ENCODE peak calls at places on chromosomes 12 and 14, in eight cellular contexts. One of them, this sample, is unnamed.

GRCh38 chr12:130162267-130162666 is at the start of gene FZD10:
- DNase-seq in Kasumi-1: no peak
- DNase-seq in kidney epithelial cell: no peak
- DNase-seq in LoVo: no peak
- DNase-seq in left colon: peak
- DNase-seq in iris pigment epithelial cell: no peak
- DNase-seq in breast epithelium: no peak
- DNase-seq in NCI-H524: peak
- DNase-seq in this sample: no peak

GRCh38 chr14:100147181-100147631 is 12.2 kb downstream of the DEGS2 start:
- DNase-seq in Kasumi-1: peak
- DNase-seq in left colon: peak
- DNase-seq in iris pigment epithelial cell: no peak
- DNase-seq in breast epithelium: no peak
- DNase-seq in NCI-H524: peak
- DNase-seq in LoVo: no peak
- DNase-seq in kidney epithelial cell: no peak
- DNase-seq in this sample: no peak

GRCh38 chr12:45192041-45192695 is 23.7 kb upstream of the ANO6 start:
- DNase-seq in Kasumi-1: peak
- DNase-seq in left colon: no peak
- DNase-seq in kidney epithelial cell: peak
- DNase-seq in iris pigment epithelial cell: peak
- DNase-seq in breast epithelium: no peak
- DNase-seq in LoVo: peak
- DNase-seq in NCI-H524: no peak
- DNase-seq in this sample: peak

GRCh38 chr12:47995976-47996375 is 8.3 kb downstream of the COL2A1 start:
- DNase-seq in LoVo: no peak
- DNase-seq in Kasumi-1: no peak
- DNase-seq in iris pigment epithelial cell: peak
- DNase-seq in kidney epithelial cell: no peak
- DNase-seq in breast epithelium: no peak
- DNase-seq in left colon: no peak
- DNase-seq in NCI-H524: no peak
- DNase-seq in this sample: no peak

GRCh38 chr14:39426605-39427004 is 5.6 kb downstream of the FBXO33 start:
- DNase-seq in iris pigment epithelial cell: peak
- DNase-seq in left colon: no peak
- DNase-seq in Kasumi-1: peak
- DNase-seq in NCI-H524: peak
- DNase-seq in LoVo: no peak
- DNase-seq in kidney epithelial cell: peak
- DNase-seq in breast epithelium: no peak
- DNase-seq in this sample: peak

GRCh38 chr14:65168840-65169239 is 66.5 kb upstream of the MAX start:
- DNase-seq in iris pigment epithelial cell: peak
- DNase-seq in LoVo: no peak
- DNase-seq in left colon: no peak
- DNase-seq in kidney epithelial cell: no peak
- DNase-seq in Kasumi-1: no peak
- DNase-seq in breast epithelium: no peak
- DNase-seq in NCI-H524: peak
- DNase-seq in this sample: peak

GRCh38 chr12:5433840-5434646 is 2.1 kb downstream of the NTF3 start:
- DNase-seq in iris pigment epithelial cell: no peak
- DNase-seq in kidney epithelial cell: no peak
- DNase-seq in breast epithelium: no peak
- DNase-seq in left colon: no peak
- DNase-seq in NCI-H524: no peak
- DNase-seq in Kasumi-1: no peak
- DNase-seq in LoVo: no peak
- DNase-seq in this sample: no peak

GRCh38 chr12:116700066-116700465 is 37.8 kb downstream of the SPRING1 start:
- DNase-seq in left colon: no peak
- DNase-seq in LoVo: no peak
- DNase-seq in NCI-H524: no peak
- DNase-seq in iris pigment epithelial cell: no peak
- DNase-seq in kidney epithelial cell: no peak
- DNase-seq in Kasumi-1: no peak
- DNase-seq in breast epithelium: no peak
- DNase-seq in this sample: no peak

GRCh38 chr12:52650520-52651081 is 1.4 kb downstream of the KRT2 start:
- DNase-seq in iris pigment epithelial cell: no peak
- DNase-seq in kidney epithelial cell: peak
- DNase-seq in LoVo: peak
- DNase-seq in left colon: peak
- DNase-seq in NCI-H524: peak
- DNase-seq in breast epithelium: no peak
- DNase-seq in Kasumi-1: no peak
- DNase-seq in this sample: no peak

GRCh38 chr12:75876843-75877587 is 154.6 kb downstream of the PHLDA1 start:
- DNase-seq in breast epithelium: no peak
- DNase-seq in NCI-H524: no peak
- DNase-seq in Kasumi-1: no peak
- DNase-seq in iris pigment epithelial cell: no peak
- DNase-seq in left colon: no peak
- DNase-seq in kidney epithelial cell: no peak
- DNase-seq in LoVo: peak
- DNase-seq in this sample: no peak

GRCh38 chr12:104877107-104877705 is 80.9 kb downstream of the SLC41A2 start:
- DNase-seq in LoVo: peak
- DNase-seq in iris pigment epithelial cell: peak
- DNase-seq in left colon: peak
- DNase-seq in Kasumi-1: peak
- DNase-seq in kidney epithelial cell: no peak
- DNase-seq in breast epithelium: no peak
- DNase-seq in NCI-H524: peak
- DNase-seq in this sample: peak

GRCh38 chr14:44030963-44031362 is 476.1 kb downstream of the FSCB start:
- DNase-seq in left colon: no peak
- DNase-seq in kidney epithelial cell: no peak
- DNase-seq in NCI-H524: no peak
- DNase-seq in LoVo: no peak
- DNase-seq in iris pigment epithelial cell: no peak
- DNase-seq in Kasumi-1: peak
- DNase-seq in breast epithelium: no peak
- DNase-seq in this sample: no peak

GRCh38 chr12:126944684-126945083 is 1322.3 kb upstream of the TMEM132C start:
- DNase-seq in left colon: no peak
- DNase-seq in iris pigment epithelial cell: no peak
- DNase-seq in LoVo: no peak
- DNase-seq in Kasumi-1: no peak
- DNase-seq in kidney epithelial cell: no peak
- DNase-seq in NCI-H524: no peak
- DNase-seq in breast epithelium: no peak
- DNase-seq in this sample: no peak

GRCh38 chr12:107402041-107403022 is 283.3 kb upstream of the PWP1 start:
- DNase-seq in breast epithelium: no peak
- DNase-seq in Kasumi-1: peak
- DNase-seq in iris pigment epithelial cell: peak
- DNase-seq in kidney epithelial cell: no peak
- DNase-seq in left colon: peak
- DNase-seq in LoVo: peak
- DNase-seq in NCI-H524: peak
- DNase-seq in this sample: no peak

GRCh38 chr14:96221841-96222240 is 17.2 kb downstream of the BDKRB2 start:
- DNase-seq in Kasumi-1: no peak
- DNase-seq in iris pigment epithelial cell: no peak
- DNase-seq in LoVo: no peak
- DNase-seq in left colon: no peak
- DNase-seq in kidney epithelial cell: no peak
- DNase-seq in NCI-H524: peak
- DNase-seq in breast epithelium: no peak
- DNase-seq in this sample: no peak

GRCh38 chr12:132263451-132264065 is 65.8 kb downstream of the GALNT9 start:
- DNase-seq in left colon: no peak
- DNase-seq in kidney epithelial cell: no peak
- DNase-seq in iris pigment epithelial cell: no peak
- DNase-seq in Kasumi-1: no peak
- DNase-seq in NCI-H524: no peak
- DNase-seq in breast epithelium: no peak
- DNase-seq in LoVo: no peak
- DNase-seq in this sample: no peak

This sample was measured in HCEC 1CT.